ENCODE peak calls at places on chromosomes 5 and 9, in five cellular contexts. A is sigmoid colon, Z is breast epithelium, R is neural progenitor cell, U is AG04450. B is an unnamed sample.

GRCh38 chr9:135787317-135787716 is 85.3 kb downstream of the KCNT1 start:
- DNase-seq in A (no peak), Z (no peak), R (no peak), U (no peak), B (no peak)

GRCh38 chr9:4491621-4491975 is 1.3 kb downstream of the SLC1A1 start:
- DNase-seq in A (no peak), Z (no peak), R (peak; percentile 63), U (no peak), B (no peak)

GRCh38 chr5:127555826-127556225 is 38.4 kb downstream of the PRRC1 start:
- DNase-seq in A (no peak), Z (no peak), R (no peak), U (no peak), B (no peak)

GRCh38 chr5:35213608-35214007 is 16.7 kb downstream of the PRLR start:
- DNase-seq in A (no peak), Z (peak; percentile 85), R (no peak), U (no peak), B (no peak)

GRCh38 chr5:111537153-111538024 is 25.1 kb upstream of the STARD4 start:
- DNase-seq in A (no peak), Z (no peak), R (no peak), U (no peak), B (no peak)

GRCh38 chr9:131627846-131628820 is 82.8 kb downstream of the PRRT1B start:
- DNase-seq in A (no peak), Z (no peak), R (no peak), U (no peak), B (no peak)

GRCh38 chr5:178108966-178109365 is 4.4 kb upstream of the N4BP3 start:
- DNase-seq in A (no peak), Z (no peak), R (no peak), U (no peak), B (no peak)

GRCh38 chr9:22111871-22112247 is 102.8 kb upstream of the CDKN2B start:
- DNase-seq in A (no peak), Z (no peak), R (no peak), U (peak; percentile 39), B (no peak)

GRCh38 chr9:135929656-135930445 is 22.5 kb upstream of the CAMSAP1 start:
- DNase-seq in A (no peak), Z (no peak), R (no peak), U (no peak), B (no peak)

GRCh38 chr9:107212613-107213012 is 70.5 kb upstream of the RAD23B start:
- DNase-seq in A (no peak), Z (no peak), R (no peak), U (no peak), B (no peak)

GRCh38 chr5:24177821-24178220 is 467.0 kb downstream of the CDH10 start:
- DNase-seq in A (no peak), Z (no peak), R (no peak), U (no peak), B (no peak)

GRCh38 chr9:96418074-96418919 is at the start of gene ZNF367:
- DNase-seq in A (peak; percentile 99), Z (peak; percentile 95), R (peak; percentile 98), U (peak; percentile 90), B (no peak)

GRCh38 chr5:80631277-80632259 is 22.9 kb upstream of the MSH3 start:
- DNase-seq in A (no peak), Z (no peak), R (no peak), U (no peak), B (no peak)

GRCh38 chr9:101486693-101487442 is 46.8 kb upstream of the RNF20 start:
- DNase-seq in A (peak; percentile 67), Z (no peak), R (peak; percentile 87), U (no peak), B (no peak)

GRCh38 chr9:72315089-72315509 is 49.9 kb downstream of the ZFAND5 start:
- DNase-seq in A (peak; percentile 88), Z (peak; percentile 69), R (peak; percentile 9), U (no peak), B (no peak)

GRCh38 chr5:149265559-149265958 is 6.1 kb upstream of the AFAP1L1 start:
- DNase-seq in A (no peak), Z (no peak), R (no peak), U (no peak), B (no peak)

GRCh38 chr5:129904667-129905466 is 602 bp downstream of the CHSY3 start:
- DNase-seq in A (peak; percentile 64), Z (no peak), R (peak; percentile 62), U (no peak), B (no peak)

GRCh38 chr5:32254987-32255900 is 57.5 kb downstream of the MTMR12 start:
- DNase-seq in A (no peak), Z (peak; percentile 61), R (no peak), U (no peak), B (no peak)

GRCh38 chr9:121676916-121677315 is 25.5 kb downstream of the DAB2IP start:
- DNase-seq in A (no peak), Z (no peak), R (no peak), U (no peak), B (no peak)

GRCh38 chr5:135660826-135661555 is 82.2 kb upstream of the CXCL14 start:
- DNase-seq in A (no peak), Z (no peak), R (peak; percentile 9), U (no peak), B (no peak)

GRCh38 chr9:128565578-128565977 is 13.2 kb downstream of the SPTAN1 start:
- DNase-seq in A (no peak), Z (no peak), R (no peak), U (no peak), B (no peak)

GRCh38 chr5:114412509-114413171 is 50.8 kb downstream of the KCNN2 start:
- DNase-seq in A (no peak), Z (no peak), R (no peak), U (peak; percentile 74), B (no peak)

GRCh38 chr5:150000990-150001659 is 586 bp downstream of the HMGXB3 start:
- DNase-seq in A (peak; percentile 69), Z (no peak), R (peak; percentile 76), U (no peak), B (no peak)

GRCh38 chr5:84494453-84494852 is 109.8 kb upstream of the EDIL3 start:
- DNase-seq in A (no peak), Z (no peak), R (no peak), U (peak; percentile 63), B (no peak)

GRCh38 chr5:9166202-9167147 is 379.4 kb downstream of the SEMA5A start:
- DNase-seq in A (no peak), Z (no peak), R (no peak), U (no peak), B (no peak)

GRCh38 chr5:55694152-55694830 is 17.8 kb downstream of the SLC38A9 start:
- DNase-seq in A (no peak), Z (no peak), R (peak; percentile 42), U (no peak), B (no peak)

GRCh38 chr5:151086192-151086869 is 5.5 kb upstream of the TNIP1 start:
- DNase-seq in A (no peak), Z (no peak), R (no peak), U (no peak), B (no peak)

GRCh38 chr9:71363286-71363961 is 242.0 kb upstream of the TRPM3 start:
- DNase-seq in A (no peak), Z (no peak), R (no peak), U (no peak), B (no peak)

GRCh38 chr9:94901019-94901363 is 174.5 kb downstream of the AOPEP start:
- DNase-seq in A (no peak), Z (no peak), R (no peak), U (no peak), B (no peak)
- H3K4me3 ChIP-seq in A (no peak overlapping the region), Z (no peak overlapping the region), R (no peak overlapping the region), U (no peak overlapping the region), B (no peak overlapping the region)

DNA sequence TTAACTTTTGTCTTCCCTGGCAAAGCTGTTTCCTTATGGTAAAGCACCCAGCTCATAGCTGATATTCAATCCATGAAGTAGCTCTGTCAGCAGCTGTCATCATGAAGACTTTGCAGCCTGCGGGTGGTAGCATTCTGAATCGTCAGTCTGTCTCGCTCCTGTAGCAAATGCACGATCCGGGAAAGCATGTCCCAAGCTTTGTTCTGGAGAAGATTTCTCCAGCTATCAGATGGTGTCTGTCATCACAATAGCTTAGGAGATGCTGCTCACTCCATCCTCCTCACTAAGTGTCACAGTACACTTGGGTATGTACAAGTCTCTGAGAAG is 191.3 kb upstream of the MSX2 start:
- DNase-seq in A (no peak), Z (no peak), R (no peak), U (no peak), B (no peak)
- H3K27ac ChIP-seq in A (no peak overlapping the region), Z (no peak overlapping the region), R (no peak overlapping the region), U (peak overlapping the region; percentile 87), B (no peak overlapping the region)

DNA sequence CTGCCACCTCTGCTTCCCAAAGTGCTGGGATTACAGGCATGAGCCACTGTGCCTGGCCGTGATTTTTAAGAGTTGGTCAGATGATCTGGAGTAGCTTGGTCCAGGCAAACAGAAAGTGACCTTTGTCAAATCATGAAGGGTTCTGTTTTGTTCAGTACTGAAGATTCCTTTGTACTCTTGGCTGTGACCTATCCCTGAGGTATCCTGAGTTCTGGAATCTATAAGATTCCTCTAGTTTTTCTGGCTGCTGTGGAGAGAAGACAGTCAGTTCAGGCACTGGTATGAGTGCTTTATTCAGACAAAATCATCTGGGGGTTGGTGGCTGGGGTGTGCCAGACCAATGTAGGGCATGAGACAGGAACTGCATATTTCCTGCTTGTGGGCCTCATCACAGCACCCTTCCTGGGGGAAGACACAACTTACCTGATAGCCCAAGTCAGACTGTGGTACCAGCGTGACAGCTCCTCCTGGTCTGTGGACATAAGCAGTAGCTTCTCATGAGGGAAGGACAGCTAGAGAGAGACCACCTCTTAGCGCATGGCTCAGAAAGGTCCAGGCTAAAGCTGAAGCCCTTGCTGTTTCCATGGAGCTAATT is 3.1 kb downstream of the ARHGEF39 start:
- DNase-seq in A (no peak), Z (no peak), R (no peak), U (no peak), B (no peak)
- H3K4me3 ChIP-seq in A (no peak overlapping the region), Z (no peak overlapping the region), R (no peak overlapping the region), U (no peak overlapping the region), B (no peak overlapping the region)

GRCh38 chr5:125056641-125057345 is 310.4 kb upstream of the ZNF608 start:
- DNase-seq in A (no peak), Z (no peak), R (peak; percentile 7), U (no peak), B (no peak)

GRCh38 chr5:125053179-125053578 is 306.7 kb upstream of the ZNF608 start:
- DNase-seq in A (no peak), Z (no peak), R (no peak), U (no peak), B (no peak)

GRCh38 chr5:125052601-125053000 is 306.2 kb upstream of the ZNF608 start:
- DNase-seq in A (no peak), Z (no peak), R (no peak), U (no peak), B (no peak)

GRCh38 chr5:125050926-125051325 is 304.5 kb upstream of the ZNF608 start:
- DNase-seq in A (no peak), Z (no peak), R (no peak), U (no peak), B (no peak)

GRCh38 chr5:125054106-125054505 is 307.7 kb upstream of the ZNF608 start:
- DNase-seq in A (no peak), Z (no peak), R (no peak), U (no peak), B (no peak)
- H3K27ac ChIP-seq in A (no peak overlapping the region), Z (no peak overlapping the region), R (no peak overlapping the region), U (no peak overlapping the region), B (no peak overlapping the region)